ENCODE peak calls at places on chromosomes 16 and 17, in six cellular contexts. T is psoas muscle, H is uterus, W is IMR-90, L is Peyer's patch, A is adrenal gland. Z is an unnamed sample.

GRCh38 chr16:84323626-84324025 is 28.9 kb downstream of the WFDC1 start:
- DNase-seq in A (no peak), T (no peak), H (no peak), L (no peak), W (no peak), Z (no peak)

GRCh38 chr17:78058001-78058400 is 70.6 kb downstream of the TMC6 start:
- DNase-seq in W (no peak), T (no peak), A (no peak), H (no peak), L (no peak), Z (no peak)

GRCh38 chr16:48612621-48613020 is 2.6 kb upstream of the N4BP1 start:
- DNase-seq in W (no peak), L (no peak), T (no peak), A (no peak), H (no peak), Z (no peak)

GRCh38 chr17:60303406-60304099 is 88.4 kb downstream of the USP32 start:
- DNase-seq in H (no peak), W (no peak), T (no peak), L (no peak), A (no peak), Z (no peak)

GRCh38 chr17:41767324-41768042 is 19.0 kb downstream of the JUP start:
- DNase-seq in H (no peak), W (no peak), A (no peak), T (no peak), L (no peak), Z (no peak)

GRCh38 chr17:47611372-47612350 is 38.1 kb upstream of the KPNB1 start:
- DNase-seq in T (no peak), W (peak; percentile 16), A (no peak), L (no peak), H (no peak), Z (no peak)

GRCh38 chr17:81859906-81860755 is at the start of gene P4HB:
- DNase-seq in A (peak; percentile 45), W (no peak), H (peak; percentile 99), L (peak; percentile 98), T (no peak), Z (peak; percentile 99)

GRCh38 chr16:88922114-88922825 is 54.7 kb downstream of the CBFA2T3 start:
- DNase-seq in T (peak; percentile 89), L (peak; percentile 72), A (peak; percentile 95), W (peak; percentile 39), H (peak; percentile 62), Z (peak; percentile 76)

GRCh38 chr17:17343160-17343735 is 40.1 kb downstream of the NT5M start:
- DNase-seq in H (no peak), L (peak; percentile 16), W (no peak), T (no peak), A (no peak), Z (peak; percentile 23)

GRCh38 chr17:16466407-16466806 is 25.6 kb downstream of the LRRC75A start:
- DNase-seq in A (no peak), T (no peak), W (no peak), H (no peak), L (peak; percentile 79), Z (peak; percentile 82)

GRCh38 chr17:81712468-81713003 is 452 bp downstream of the SLC25A10 start:
- DNase-seq in W (no peak), H (peak; percentile 17), A (no peak), T (no peak), L (peak; percentile 75), Z (peak; percentile 89)

GRCh38 chr17:30093463-30094147 is 23.0 kb upstream of the NSRP1 start:
- DNase-seq in W (peak; percentile 58), H (peak; percentile 22), L (no peak), A (peak; percentile 27), T (no peak), Z (no peak)

GRCh38 chr16:47025641-47026040 is 52.2 kb upstream of the DNAJA2 start:
- DNase-seq in H (no peak), A (no peak), W (no peak), L (no peak), T (no peak), Z (no peak)

GRCh38 chr17:78383725-78384471 is 5.4 kb downstream of the PGS1 start:
- DNase-seq in A (peak; percentile 86), W (peak; percentile 100), H (peak; percentile 68), T (peak; percentile 85), L (no peak), Z (no peak)

GRCh38 chr16:11595908-11596504 is 9.3 kb upstream of the LITAF start:
- DNase-seq in L (peak; percentile 16), H (no peak), A (no peak), W (no peak), T (no peak), Z (peak; percentile 42)
- H3K27ac ChIP-seq in L (no peak overlapping the region), H (peak overlapping the region; percentile 76), A (peak overlapping the region; percentile 7), W (no peak overlapping the region), T (no peak overlapping the region), Z (no peak overlapping the region)

DNA sequence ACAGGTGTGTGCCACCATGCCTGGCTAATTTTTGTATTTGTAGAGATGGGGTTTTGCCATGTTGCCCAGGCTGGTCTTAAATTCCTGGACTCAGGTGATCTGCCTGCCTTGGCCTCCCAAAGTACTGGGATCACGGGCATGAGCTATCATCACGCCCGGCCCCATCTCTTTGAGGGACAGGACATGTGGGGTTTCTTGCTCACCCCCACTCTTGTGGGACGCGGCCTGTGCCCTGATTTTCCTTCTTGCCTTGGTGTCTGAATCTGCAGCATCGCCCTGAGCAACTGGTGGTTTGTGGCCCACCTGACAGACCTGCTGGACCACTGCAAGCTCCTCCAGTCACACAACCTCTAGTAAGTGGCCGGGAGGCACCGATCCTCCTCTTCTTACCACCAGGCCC is 25.6 kb downstream of the NUP85 start:
- DNase-seq in H (no peak), L (no peak), A (no peak), W (no peak), T (no peak), Z (no peak)
- H3K36me3 ChIP-seq in H (no peaks in the 10 kb centered on the region), L (no peaks in the 10 kb centered on the region), A (no peaks in the 10 kb centered on the region), W (peaks cover 64% of the 10 kb centered on the region), T (peaks cover 94% of the 10 kb centered on the region), Z (no peaks in the 10 kb centered on the region)

DNA sequence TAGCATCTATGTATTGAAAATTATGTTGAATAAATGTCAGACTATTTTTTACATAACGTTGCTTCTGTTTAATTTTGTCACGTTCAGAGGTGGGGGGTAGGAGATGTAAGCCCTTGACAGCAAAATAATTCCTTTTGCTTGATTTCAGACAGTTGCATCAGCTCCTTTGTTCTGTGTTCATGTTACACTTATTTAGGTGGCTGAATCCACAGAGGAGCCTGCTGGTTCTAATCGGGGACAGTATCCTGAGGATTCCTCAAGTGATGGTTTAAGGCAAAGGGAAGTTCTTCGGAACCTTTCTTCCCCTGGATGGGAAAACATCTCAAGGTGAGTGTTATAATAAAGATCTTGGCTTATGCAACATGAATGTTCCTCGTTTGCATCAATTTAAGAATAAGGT is 4.5 kb downstream of the HERPUD1 start:
- DNase-seq in H (no peak), A (no peak), W (no peak), L (no peak), T (no peak), Z (no peak)
- H3K27ac ChIP-seq in H (no peak overlapping the region), A (no peak overlapping the region), W (no peak overlapping the region), L (no peak overlapping the region), T (no peak overlapping the region), Z (no peak overlapping the region)

GRCh38 chr17:28327031-28327607 is 8.1 kb downstream of the TMEM97 start:
- DNase-seq in L (no peak), A (no peak), T (no peak), W (peak; percentile 52), H (no peak), Z (no peak)
- H3K36me3 ChIP-seq in L (no peaks in the 10 kb centered on the region), A (no peaks in the 10 kb centered on the region), T (peaks cover 62% of the 10 kb centered on the region), W (peaks cover 31% of the 10 kb centered on the region), H (no peaks in the 10 kb centered on the region), Z (peaks cover 8% of the 10 kb centered on the region)

GRCh38 chr16:85833540-85833914 is 34.0 kb downstream of the COX4I1 start:
- DNase-seq in W (no peak), L (peak; percentile 44), A (no peak), T (no peak), H (no peak), Z (no peak)
- H3K27ac ChIP-seq in W (no peak overlapping the region), L (no peak overlapping the region), A (no peak overlapping the region), T (no peak overlapping the region), H (no peak overlapping the region), Z (no peak overlapping the region)

GRCh38 chr17:3928394-3928793 is 12.1 kb upstream of the P2RX1 start:
- DNase-seq in H (no peak), A (no peak), L (no peak), T (no peak), W (no peak), Z (no peak)
- H3K36me3 ChIP-seq in H (no peaks in the 10 kb centered on the region), A (no peaks in the 10 kb centered on the region), L (no peaks in the 10 kb centered on the region), T (no peaks in the 10 kb centered on the region), W (no peaks in the 10 kb centered on the region), Z (no peaks in the 10 kb centered on the region)

DNA sequence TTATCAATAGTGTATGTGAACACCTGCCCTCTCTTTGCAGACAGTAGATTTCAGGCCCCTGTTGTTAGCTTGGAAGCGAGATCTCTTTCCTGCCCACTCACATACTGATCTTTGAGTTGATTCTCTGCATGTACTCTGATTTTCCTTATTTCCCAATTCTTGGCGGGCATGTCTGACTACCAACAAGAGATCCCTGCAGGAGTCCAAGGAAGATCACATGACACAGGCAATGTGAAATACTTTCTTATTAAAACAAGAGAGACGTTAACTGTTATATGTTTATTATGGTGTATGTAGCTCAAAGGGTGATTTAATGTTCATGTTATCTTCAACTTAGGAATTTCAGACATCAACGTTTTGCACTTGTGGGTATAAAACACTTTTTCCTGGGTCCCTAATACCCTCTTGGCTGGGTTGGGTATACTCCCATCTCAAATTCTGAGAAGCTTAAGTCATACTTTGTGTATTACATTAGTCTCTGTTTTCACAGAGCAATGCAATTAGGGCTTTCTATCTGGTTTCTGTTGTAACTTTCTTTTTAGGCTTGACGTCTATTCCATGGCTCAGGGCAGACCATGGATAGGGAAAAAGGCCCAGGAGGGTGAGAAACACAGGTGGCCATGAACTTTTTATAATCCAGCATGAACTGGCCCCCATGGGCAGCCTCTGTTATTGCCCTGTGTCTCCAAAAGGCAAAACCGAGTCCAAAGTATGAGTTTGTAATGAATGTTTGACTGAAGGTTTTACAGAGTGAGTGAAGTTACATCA is 32.2 kb downstream of the HSD17B2 start:
- DNase-seq in L (no peak), T (no peak), H (no peak), W (peak; percentile 31), A (no peak), Z (no peak)
- H3K27ac ChIP-seq in L (no peak overlapping the region), T (no peak overlapping the region), H (peak overlapping the region; percentile 78), W (peak overlapping the region; percentile 97), A (no peak overlapping the region), Z (no peak overlapping the region)